ENCODE peak calls at places on chromosomes 3 and 15, in ten cellular contexts. L is stomach, Q is A549, N is H1, M is tibial nerve, V is sigmoid colon, R is esophagus muscularis mucosa, I is GM12878, E is HepG2, S is transverse colon. A is an unnamed sample. For H3K4me1, the result is how much of the 10 kb centered on the place peaks cover.

GRCh38 chr3:10653241-10653640 is 147.9 kb upstream of the ATP2B2 start:
- DNase-seq in L (no peak), Q (no peak), N (no peak), M (no peak), V (no peak), R (no peak), I (no peak), E (no peak), S (no peak), A (no peak)

GRCh38 chr3:42159706-42160472 is 68.7 kb downstream of the TRAK1 start:
- DNase-seq in L (peak), Q (peak), N (peak), M (peak), V (peak), R (no peak), I (no peak), E (peak), S (peak), A (no peak)

GRCh38 chr15:31480356-31481058 is 153.9 kb downstream of the KLF13 start:
- DNase-seq in L (peak), Q (no peak), N (no peak), M (no peak), V (peak), R (no peak), I (no peak), E (no peak), S (peak), A (no peak)

GRCh38 chr3:197372076-197372661 is 73.8 kb upstream of the DLG1 start:
- DNase-seq in L (peak), Q (no peak), N (no peak), M (no peak), V (peak), R (no peak), I (no peak), E (peak), S (peak), A (no peak)

GRCh38 chr3:69490971-69491370 is 105.1 kb upstream of the FRMD4B start:
- DNase-seq in L (no peak), Q (no peak), N (no peak), M (no peak), V (no peak), R (no peak), I (no peak), E (no peak), S (no peak), A (no peak)

GRCh38 chr3:66989860-66990696 is 8.0 kb upstream of the KBTBD8 start:
- DNase-seq in L (no peak), Q (peak), N (no peak), M (no peak), V (no peak), R (no peak), I (peak), E (peak), S (no peak), A (no peak)

GRCh38 chr15:68589012-68589411 is 10.2 kb downstream of the CORO2B start:
- DNase-seq in L (no peak), Q (no peak), N (no peak), M (no peak), V (no peak), R (no peak), I (no peak), E (no peak), S (no peak), A (no peak)

GRCh38 chr3:126911162-126912026 is 71.5 kb upstream of the PLXNA1 start:
- DNase-seq in L (peak), Q (peak), N (peak), M (peak), V (no peak), R (no peak), I (peak), E (peak), S (peak), A (no peak)

GRCh38 chr3:138440137-138440536 is 5.7 kb downstream of the ESYT3 start:
- DNase-seq in L (no peak), Q (no peak), N (no peak), M (no peak), V (no peak), R (no peak), I (no peak), E (no peak), S (no peak), A (no peak)

GRCh38 chr15:80163217-80163616 is 10.4 kb downstream of the FAH start:
- DNase-seq in L (no peak), Q (no peak), N (no peak), M (no peak), V (peak), R (no peak), I (no peak), E (no peak), S (no peak), A (no peak)

GRCh38 chr3:123039178-123039577 is 11.6 kb upstream of the SEMA5B start:
- DNase-seq in L (peak), Q (no peak), N (no peak), M (no peak), V (no peak), R (no peak), I (no peak), E (no peak), S (no peak), A (no peak)

GRCh38 chr3:51712963-51713362 is 6.1 kb downstream of the GRM2 start:
- DNase-seq in L (no peak), Q (no peak), N (no peak), M (no peak), V (no peak), R (no peak), I (no peak), E (no peak), S (no peak), A (no peak)

GRCh38 chr15:31268911-31269784 is 57.5 kb upstream of the KLF13 start:
- DNase-seq in L (peak), Q (no peak), N (no peak), M (peak), V (peak), R (peak), I (no peak), E (no peak), S (peak), A (peak)

GRCh38 chr3:124846189-124846588 is 41.0 kb downstream of the ITGB5 start:
- DNase-seq in L (no peak), Q (no peak), N (no peak), M (peak), V (peak), R (no peak), I (no peak), E (no peak), S (no peak), A (no peak)

GRCh38 chr3:174051191-174051590 is 653.6 kb downstream of the NLGN1 start:
- DNase-seq in L (no peak), Q (no peak), N (peak), M (no peak), V (no peak), R (no peak), I (no peak), E (no peak), S (no peak), A (no peak)

GRCh38 chr3:158106773-158107461 is 697 bp upstream of the SHOX2 start:
- DNase-seq in L (no peak), Q (peak), N (no peak), M (peak), V (no peak), R (no peak), I (no peak), E (no peak), S (no peak), A (no peak)

GRCh38 chr3:47664519-47664918 is 85.9 kb upstream of the CSPG5 start:
- DNase-seq in L (no peak), Q (peak), N (no peak), M (no peak), V (no peak), R (no peak), I (no peak), E (peak), S (no peak), A (no peak)

GRCh38 chr3:66885326-66886000 is 112.6 kb upstream of the KBTBD8 start:
- DNase-seq in L (no peak), Q (no peak), N (no peak), M (no peak), V (no peak), R (no peak), I (no peak), E (no peak), S (no peak), A (no peak)

GRCh38 chr15:70519616-70520015 is 243.7 kb downstream of the UACA start:
- DNase-seq in L (no peak), Q (no peak), N (no peak), M (no peak), V (peak), R (no peak), I (no peak), E (no peak), S (no peak), A (no peak)

GRCh38 chr3:124607163-124607562 is 123.1 kb upstream of the UMPS start:
- DNase-seq in L (no peak), Q (no peak), N (no peak), M (no peak), V (no peak), R (no peak), I (no peak), E (peak), S (no peak), A (no peak)

DNA sequence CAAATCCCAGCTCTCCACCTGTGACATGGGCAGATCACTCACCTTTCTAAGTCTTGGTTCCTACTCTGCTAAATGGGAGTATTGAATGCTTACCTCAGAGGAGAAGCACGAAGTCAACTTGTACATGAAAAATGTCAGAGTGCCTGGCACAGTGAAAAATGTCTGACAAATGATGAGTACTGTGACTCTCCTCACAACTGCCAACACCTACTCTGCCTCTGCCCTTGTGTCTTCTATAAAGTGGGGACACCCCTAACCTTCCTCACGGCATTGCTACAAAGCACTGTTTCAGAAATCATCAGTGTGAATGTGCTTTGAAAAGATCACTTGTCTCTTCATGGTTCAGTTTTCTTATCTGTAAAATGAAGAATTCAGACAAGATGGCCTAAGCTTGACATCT is 940 bp upstream of the CCR1 start:
- DNase-seq in L (no peak), Q (no peak), N (no peak), M (no peak), V (no peak), R (peak), I (no peak), E (no peak), S (no peak), A (no peak)
- TF ChIP-seq CTCF in L (no peak), Q (no peak), N (no peak), M (no peak), V (no peak), R (no peak), I (no peak), E (no peak), S (no peak), A (no peak)

DNA sequence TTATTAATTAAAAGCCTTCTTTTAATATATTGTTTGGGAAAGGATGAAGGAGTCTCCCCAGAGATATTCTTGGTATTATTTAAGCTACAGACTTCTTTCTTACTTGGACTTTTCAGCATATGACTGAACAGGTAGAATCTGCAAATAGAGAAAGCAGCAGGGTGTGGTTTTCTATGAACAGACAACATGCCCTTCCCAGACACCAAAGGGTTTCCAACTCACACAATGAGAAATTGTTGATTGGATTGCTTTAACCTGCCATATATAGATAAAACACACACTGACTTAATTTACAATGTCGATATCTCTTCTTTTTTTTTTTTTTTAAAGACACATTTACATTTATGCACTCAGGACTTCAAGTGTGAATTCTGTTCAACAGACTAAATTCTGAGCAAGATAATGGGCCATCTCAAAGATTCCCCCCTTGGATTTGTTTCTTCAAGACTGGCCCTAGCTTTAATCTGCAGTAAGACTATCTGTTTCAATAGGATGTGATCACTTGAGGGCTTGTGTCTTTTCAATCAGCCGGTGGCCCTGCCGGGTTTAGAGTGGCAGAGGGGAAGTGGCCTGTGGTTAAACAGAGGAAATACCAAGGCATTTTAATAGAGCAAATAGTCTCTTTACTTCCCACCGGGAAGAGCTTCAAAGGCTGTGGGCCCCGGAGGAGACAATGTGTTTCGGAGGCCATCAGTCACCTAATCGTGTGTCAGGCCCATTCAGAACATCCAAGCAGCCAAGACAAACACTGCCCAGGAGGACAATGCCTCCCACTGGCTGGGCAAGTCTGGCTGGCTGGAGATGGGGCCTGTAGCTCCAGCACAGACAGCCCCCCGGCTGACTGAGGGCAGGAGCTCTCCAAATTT is 6.1 kb downstream of the IL17RD start:
- DNase-seq in L (no peak), Q (no peak), N (peak), M (no peak), V (no peak), R (no peak), I (no peak), E (no peak), S (no peak), A (no peak)
- H3K4me1 ChIP-seq in L (under half), Q (under half), N (under half), M (half or more), V (half or more), R (under half), I (under half), E (under half), S (under half), A (under half)

DNA sequence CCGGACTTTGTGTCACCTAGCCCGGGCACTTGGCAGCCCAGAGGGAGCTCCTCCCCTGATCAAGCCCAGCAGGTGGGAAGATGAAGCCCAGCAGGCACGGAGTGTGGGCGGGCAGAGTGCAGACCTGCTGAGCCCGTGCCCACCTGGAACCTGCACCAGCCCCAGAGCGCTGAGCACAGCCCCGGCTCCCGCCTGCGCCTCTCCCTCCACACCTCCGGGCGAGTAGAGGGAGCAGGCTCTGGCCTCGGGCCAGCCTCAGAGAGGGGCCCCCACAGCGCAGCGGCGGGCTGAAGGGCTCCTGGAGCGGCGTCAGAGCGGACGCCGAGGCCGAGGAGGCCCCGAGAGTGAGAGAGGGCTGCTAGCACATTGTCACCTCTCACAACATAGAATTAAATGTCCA is 257.7 kb downstream of the VGLL3 start:
- DNase-seq in L (no peak), Q (no peak), N (no peak), M (no peak), V (no peak), R (no peak), I (no peak), E (no peak), S (no peak), A (no peak)
- TF ChIP-seq EP300 in L (no peak), Q (no peak), N (no peak), M (no peak), V (no peak), R (no peak), I (no peak), E (no peak), S (no peak), A (no peak)

GRCh38 chr3:195047536-195047935 is 223.4 kb downstream of the XXYLT1 start:
- DNase-seq in L (no peak), Q (no peak), N (no peak), M (no peak), V (no peak), R (no peak), I (no peak), E (no peak), S (no peak), A (no peak)

GRCh38 chr3:195043612-195044144 is 227.3 kb downstream of the XXYLT1 start:
- DNase-seq in L (no peak), Q (no peak), N (no peak), M (no peak), V (no peak), R (no peak), I (no peak), E (no peak), S (no peak), A (no peak)

GRCh38 chr3:195046441-195046840 is 224.5 kb downstream of the XXYLT1 start:
- DNase-seq in L (peak), Q (no peak), N (no peak), M (no peak), V (peak), R (no peak), I (no peak), E (no peak), S (no peak), A (no peak)

GRCh38 chr3:195044411-195044810 is 226.5 kb downstream of the XXYLT1 start:
- DNase-seq in L (peak), Q (no peak), N (no peak), M (no peak), V (peak), R (no peak), I (no peak), E (no peak), S (no peak), A (peak)

DNA sequence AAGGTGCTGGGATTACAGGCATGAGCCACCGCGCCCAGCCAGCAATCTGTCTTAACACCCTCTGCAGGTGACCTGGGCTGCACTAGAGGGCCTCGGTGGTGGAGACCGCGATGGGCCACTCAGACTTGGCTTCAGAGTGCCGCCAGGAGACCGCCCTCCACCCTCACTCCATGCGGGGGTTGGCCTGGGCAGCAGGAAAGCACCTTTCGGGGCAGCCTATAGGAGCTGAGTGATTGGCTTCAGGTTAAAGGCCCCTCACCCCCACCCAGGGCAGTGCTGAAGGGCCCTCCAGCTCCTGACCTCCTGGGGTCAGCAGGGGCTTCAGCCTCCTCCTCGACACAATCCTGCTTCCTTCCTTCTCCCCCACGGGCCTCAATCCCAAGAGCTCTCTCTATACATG is 225.5 kb downstream of the XXYLT1 start:
- DNase-seq in L (peak), Q (no peak), N (no peak), M (no peak), V (peak), R (no peak), I (no peak), E (no peak), S (no peak), A (no peak)
- TF ChIP-seq CTCF in L (no peak), Q (no peak), N (no peak), M (no peak), V (no peak), R (no peak), I (no peak), E (no peak), S (no peak), A (no peak)

GRCh38 chr3:4703054-4703480 is 209.9 kb downstream of the ITPR1 start:
- DNase-seq in L (no peak), Q (no peak), N (no peak), M (no peak), V (no peak), R (no peak), I (no peak), E (no peak), S (no peak), A (no peak)
- H3K4me1 ChIP-seq in L (under half), Q (under half), N (under half), M (under half), V (under half), R (under half), I (under half), E (under half), S (under half), A (under half)

GRCh38 chr15:29540479-29540878 is 270.9 kb upstream of the NSMCE3 start:
- DNase-seq in L (no peak), Q (no peak), N (no peak), M (no peak), V (no peak), R (no peak), I (no peak), E (no peak), S (no peak), A (no peak)
- TF ChIP-seq EP300 in L (no peak), Q (no peak), N (no peak), M (no peak), V (no peak), R (no peak), I (no peak), E (no peak), S (no peak), A (no peak)

GRCh38 chr3:119660474-119661150 is at the start of gene POPDC2:
- DNase-seq in L (no peak), Q (no peak), N (no peak), M (no peak), V (peak), R (no peak), I (no peak), E (no peak), S (no peak), A (no peak)

GRCh38 chr3:119664370-119664769 is 4.0 kb upstream of the POPDC2 start:
- DNase-seq in L (no peak), Q (no peak), N (no peak), M (no peak), V (no peak), R (no peak), I (no peak), E (no peak), S (no peak), A (no peak)

GRCh38 chr3:119663885-119664284 is 3.5 kb upstream of the POPDC2 start:
- DNase-seq in L (no peak), Q (no peak), N (no peak), M (no peak), V (no peak), R (no peak), I (no peak), E (no peak), S (no peak), A (no peak)

GRCh38 chr3:119664850-119665379 is 4.5 kb upstream of the POPDC2 start:
- DNase-seq in L (no peak), Q (no peak), N (no peak), M (no peak), V (no peak), R (no peak), I (no peak), E (peak), S (no peak), A (no peak)

DNA sequence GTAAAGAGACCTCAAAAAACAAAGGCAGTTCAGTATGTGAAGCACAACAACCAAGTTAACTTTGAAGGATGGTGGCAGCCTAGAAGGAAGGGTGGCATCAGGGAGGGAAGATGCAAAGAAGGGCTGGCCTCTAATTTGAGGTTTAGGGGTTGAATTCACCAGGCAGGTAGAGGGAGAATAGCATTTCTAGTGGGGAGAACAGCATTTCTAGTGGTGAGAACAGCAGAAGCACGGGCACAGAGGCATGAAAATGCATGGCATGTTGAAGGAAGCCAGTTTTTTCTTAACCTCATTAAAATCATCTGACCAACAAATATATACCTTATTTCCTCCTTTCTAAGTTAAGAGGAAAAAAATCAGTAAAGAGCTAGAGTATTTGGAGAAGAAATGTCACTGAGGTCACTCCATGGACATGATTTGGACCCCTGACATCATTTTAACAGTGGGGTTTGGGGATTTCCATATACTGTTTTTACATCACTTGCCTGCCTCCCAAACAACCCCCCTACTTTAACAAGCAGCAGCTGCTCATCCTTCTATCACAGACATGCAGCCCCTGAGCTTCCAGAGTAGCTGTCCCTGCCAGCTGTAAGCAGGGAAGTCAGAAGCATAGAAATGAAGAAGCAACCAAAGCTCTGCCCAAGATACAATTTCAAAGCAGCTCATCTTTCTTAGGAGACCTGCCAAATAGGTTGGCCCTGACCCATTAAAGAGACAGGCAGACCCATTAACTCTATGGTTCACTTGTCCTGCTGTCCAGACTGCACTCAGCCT is 2.4 kb upstream of the POPDC2 start:
- DNase-seq in L (no peak), Q (no peak), N (no peak), M (no peak), V (no peak), R (no peak), I (no peak), E (no peak), S (no peak), A (no peak)
- TF ChIP-seq CTCF in L (no peak), Q (no peak), N (peak), M (no peak), V (no peak), R (peak), I (no peak), E (no peak), S (no peak), A (no peak)